ENCODE peak calls at places on chromosome 4, in five cellular contexts. R is keratinocyte, H is AG10803, T is fibroblast of pulmonary artery, E is cardiac fibroblast. X is an unnamed sample.
A peak's percentile ranks its signal among the peaks of the same experiment; 100 is the strongest.

GRCh38 chr4:77852892-77853495 is 9.6 kb upstream of the MRPL1 start:
- DNase-seq in R (no peak), H (no peak), T (no peak), E (no peak), X (no peak)

GRCh38 chr4:58192217-58192616 is 1082.0 kb upstream of the IGFBP7 start:
- DNase-seq in R (no peak), H (no peak), T (no peak), E (no peak), X (no peak)

GRCh38 chr4:156615066-156615514 is 356.5 kb downstream of the PDGFC start:
- DNase-seq in R (no peak), H (peak; percentile 99), T (peak; percentile 94), E (peak; percentile 79), X (no peak)

GRCh38 chr4:21697583-21697982 is 251.0 kb downstream of the KCNIP4 start:
- DNase-seq in R (no peak), H (no peak), T (no peak), E (no peak), X (peak; percentile 86)

GRCh38 chr4:120317713-120318112 is 251.1 kb upstream of the MAD2L1 start:
- DNase-seq in R (no peak), H (no peak), T (no peak), E (no peak), X (no peak)

GRCh38 chr4:185028625-185029024 is 10.3 kb downstream of the HELT start:
- DNase-seq in R (no peak), H (no peak), T (no peak), E (no peak), X (no peak)

GRCh38 chr4:7699040-7699439 is 240.6 kb downstream of the AFAP1 start:
- DNase-seq in R (no peak), H (peak; percentile 95), T (peak; percentile 75), E (peak; percentile 81), X (no peak)

GRCh38 chr4:81421346-81422218 is 50.1 kb downstream of the RASGEF1B start:
- DNase-seq in R (peak; percentile 59), H (no peak), T (peak; percentile 56), E (peak; percentile 75), X (peak; percentile 95)

GRCh38 chr4:6953751-6954380 is 44.2 kb downstream of the TBC1D14 start:
- DNase-seq in R (peak; percentile 25), H (peak; percentile 69), T (peak; percentile 76), E (peak; percentile 83), X (peak; percentile 95)

GRCh38 chr4:25865586-25865985 is 2.8 kb upstream of the SEL1L3 start:
- DNase-seq in R (peak; percentile 93), H (no peak), T (peak; percentile 31), E (no peak), X (peak; percentile 99)

GRCh38 chr4:148780426-148781005 is 338.3 kb upstream of the NR3C2 start:
- DNase-seq in R (no peak), H (no peak), T (no peak), E (no peak), X (no peak)

GRCh38 chr4:86855572-86855971 is 6.4 kb upstream of the SLC10A6 start:
- DNase-seq in R (no peak), H (peak; percentile 57), T (peak; percentile 77), E (peak; percentile 59), X (peak; percentile 84)

GRCh38 chr4:1418494-1419285 is 12.4 kb upstream of the NKX1-1 start:
- DNase-seq in R (no peak), H (no peak), T (no peak), E (no peak), X (no peak)

GRCh38 chr4:178426871-178427270 is 984.6 kb upstream of the AGA start:
- DNase-seq in R (no peak), H (no peak), T (no peak), E (no peak), X (no peak)

GRCh38 chr4:70993181-70994068 is at the start of gene DCK:
- DNase-seq in R (no peak), H (peak; percentile 91), T (peak; percentile 91), E (peak; percentile 94), X (peak; percentile 87)

GRCh38 chr4:151434183-151434860 is 25.3 kb downstream of the FHIP1A start:
- DNase-seq in R (no peak), H (peak; percentile 77), T (peak; percentile 10), E (no peak), X (peak; percentile 71)

GRCh38 chr4:67714248-67714583 is 13.3 kb upstream of the UBA6 start:
- DNase-seq in R (no peak), H (no peak), T (no peak), E (no peak), X (no peak)

GRCh38 chr4:135371137-135371536 is 1169.5 kb upstream of the PABPC4L start:
- DNase-seq in R (no peak), H (no peak), T (no peak), E (no peak), X (peak; percentile 21)

GRCh38 chr4:28357985-28358384 is 1497.3 kb downstream of the STIM2 start:
- DNase-seq in R (no peak), H (peak; percentile 45), T (peak; percentile 50), E (peak; percentile 37), X (peak; percentile 41)

GRCh38 chr4:110108470-110108869 is 89.9 kb downstream of the ELOVL6 start:
- DNase-seq in R (no peak), H (no peak), T (no peak), E (no peak), X (no peak)

GRCh38 chr4:152486414-152487389 is 49.2 kb downstream of the FBXW7 start:
- DNase-seq in R (no peak), H (no peak), T (no peak), E (no peak), X (peak; percentile 26)

GRCh38 chr4:189176002-189176401 is 764.7 kb upstream of the FRG1 start:
- DNase-seq in R (no peak), H (no peak), T (no peak), E (no peak), X (no peak)

GRCh38 chr4:173074501-173074946 is 94.1 kb upstream of the GALNT7 start:
- DNase-seq in R (peak; percentile 56), H (peak; percentile 58), T (peak; percentile 82), E (peak; percentile 56), X (peak; percentile 96)

GRCh38 chr4:101155368-101155767 is 192.0 kb downstream of the PPP3CA start:
- DNase-seq in R (peak; percentile 53), H (peak; percentile 40), T (peak; percentile 40), E (peak; percentile 26), X (peak; percentile 89)

GRCh38 chr4:139241784-139242151 is 38.3 kb downstream of the MGARP start:
- DNase-seq in R (no peak), H (no peak), T (no peak), E (no peak), X (no peak)

GRCh38 chr4:166169111-166169510 is 296.1 kb downstream of the TLL1 start:
- DNase-seq in R (no peak), H (no peak), T (peak; percentile 58), E (peak; percentile 22), X (peak; percentile 52)

GRCh38 chr4:40403079-40403478 is 67.9 kb downstream of the CHRNA9 start:
- DNase-seq in R (no peak), H (no peak), T (no peak), E (peak; percentile 10), X (no peak)

GRCh38 chr4:142846729-142847606 is 867 bp upstream of the INPP4B start:
- DNase-seq in R (no peak), H (no peak), T (peak; percentile 20), E (peak; percentile 31), X (peak; percentile 76)

GRCh38 chr4:94304365-94304971 is 38.2 kb downstream of the HPGDS start:
- DNase-seq in R (no peak), H (peak; percentile 19), T (peak; percentile 73), E (peak; percentile 66), X (peak; percentile 48)

GRCh38 chr4:112648263-112649054 is 11.5 kb downstream of the LARP7 start:
- DNase-seq in R (no peak), H (no peak), T (no peak), E (no peak), X (no peak)
- H3K4me3 ChIP-seq in R (no peak overlapping the region), H (no peak overlapping the region), T (no peak overlapping the region), E (no peak overlapping the region), X (no peak overlapping the region)

GRCh38 chr4:113750315-113750714 is 11.2 kb downstream of the CAMK2D start:
- DNase-seq in R (no peak), H (no peak), T (no peak), E (no peak), X (no peak)
- TF ChIP-seq CTCF in R (no peak), H (no peak), T (no peak), E (no peak), X (no peak)

DNA sequence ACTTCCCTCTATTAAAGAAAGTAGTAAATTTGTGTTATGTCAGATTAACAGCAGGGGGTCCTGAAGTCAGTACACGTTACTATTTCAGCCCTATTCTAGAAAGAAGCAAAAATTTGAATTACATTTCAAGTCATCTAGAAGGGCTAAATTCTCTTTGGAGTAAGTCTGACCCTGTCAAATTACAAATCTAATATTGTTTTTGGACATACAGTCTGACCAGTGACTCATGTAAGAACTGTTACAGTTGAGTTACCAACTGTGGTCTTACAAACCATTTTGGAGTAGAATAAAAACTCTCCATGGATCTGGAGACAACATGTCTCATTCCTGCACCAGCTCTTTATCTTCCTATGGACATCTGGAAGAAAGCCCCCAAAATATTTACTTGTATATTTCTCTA is 36.0 kb upstream of the GYPA start:
- DNase-seq in R (no peak), H (no peak), T (peak; percentile 15), E (no peak), X (no peak)
- H3K4me3 ChIP-seq in R (no peak overlapping the region), H (no peak overlapping the region), T (no peak overlapping the region), E (no peak overlapping the region), X (no peak overlapping the region)

DNA sequence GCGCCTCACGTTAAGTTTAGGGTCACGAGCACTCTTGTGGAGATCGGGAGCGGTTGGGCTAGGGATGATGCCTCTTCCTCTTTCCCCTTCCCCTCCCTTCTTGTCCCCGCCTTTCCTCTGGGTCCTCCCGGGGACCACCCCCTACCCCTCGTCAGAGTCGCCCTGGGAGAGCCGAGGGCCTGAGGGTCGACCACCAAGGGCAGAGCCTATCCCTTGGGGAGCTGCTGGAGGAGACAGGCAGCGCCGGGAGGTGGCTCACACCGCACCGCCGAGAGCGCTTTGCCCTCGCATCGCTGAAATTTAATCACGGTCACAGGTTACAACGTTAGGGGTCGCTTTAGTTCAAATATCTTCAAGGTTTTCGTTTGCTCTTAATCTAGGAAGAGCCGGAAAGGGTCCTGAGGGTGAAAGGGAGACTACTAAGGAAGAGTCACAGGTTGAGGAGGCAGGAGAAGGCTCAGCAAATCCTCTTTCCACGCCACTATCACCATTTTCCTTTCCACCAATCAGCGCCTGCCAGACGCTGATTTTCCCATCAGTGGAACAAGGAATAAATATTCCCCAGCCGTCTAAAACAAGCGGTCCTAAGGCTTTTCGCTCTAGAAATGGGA is 529 bp upstream of the SNCA start:
- DNase-seq in R (peak; percentile 11), H (no peak), T (peak; percentile 50), E (peak; percentile 11), X (peak; percentile 70)
- TF ChIP-seq CTCF in R (peak; percentile 42), H (no peak), T (no peak), E (no peak), X (peak; percentile 8)

GRCh38 chr4:15303052-15303641 is 124.7 kb upstream of the C1QTNF7 start:
- DNase-seq in R (no peak), H (peak; percentile 89), T (peak; percentile 14), E (peak; percentile 47), X (peak; percentile 83)
- H3K4me3 ChIP-seq in R (no peak overlapping the region), H (no peak overlapping the region), T (no peak overlapping the region), E (no peak overlapping the region), X (no peak overlapping the region)

GRCh38 chr4:99998062-99998880 is 48.2 kb upstream of the H2AZ1 start:
- DNase-seq in R (no peak), H (peak; percentile 34), T (peak; percentile 68), E (peak; percentile 55), X (peak; percentile 71)
- TF ChIP-seq CTCF in R (peak; percentile 30), H (peak; percentile 53), T (peak; percentile 46), E (peak; percentile 9), X (peak; percentile 44)

GRCh38 chr4:3702551-3703221 is 63.5 kb upstream of the ADRA2C start:
- DNase-seq in R (no peak), H (no peak), T (no peak), E (no peak), X (no peak)
- H3K4me3 ChIP-seq in R (no peak overlapping the region), H (no peak overlapping the region), T (no peak overlapping the region), E (no peak overlapping the region), X (no peak overlapping the region)